ENCODE peak calls at places on chromosome 15, in seven cellular contexts. X is K562, T is sigmoid colon, N is transverse colon, Z is stomach, O is GM12878, R is H1. E is an unnamed sample.

GRCh38 chr15:94522125-94522524 is 290.8 kb downstream of the MCTP2 start:
- DNase-seq in N (no peak), O (no peak), T (no peak), Z (no peak), X (no peak), R (no peak), E (no peak)

GRCh38 chr15:50800715-50801114 is 35.2 kb upstream of the SPPL2A start:
- DNase-seq in T (no peak), X (no peak), R (no peak), N (no peak), Z (no peak), O (no peak), E (no peak)

GRCh38 chr15:86055688-86056087 is 24.0 kb upstream of the AGBL1 start:
- DNase-seq in Z (no peak), O (no peak), N (no peak), T (no peak), X (no peak), R (no peak), E (no peak)

GRCh38 chr15:22949074-22949547 is 31.1 kb downstream of the CYFIP1 start:
- DNase-seq in T (peak), X (peak), Z (no peak), R (peak), O (no peak), N (peak), E (peak)

GRCh38 chr15:33910741-33911140 is 57.6 kb upstream of the CHRM5 start:
- DNase-seq in O (no peak), R (no peak), Z (no peak), T (no peak), N (no peak), X (no peak), E (no peak)

GRCh38 chr15:25508369-25509002 is 69.7 kb upstream of the UBE3A start:
- DNase-seq in O (no peak), T (no peak), X (peak), R (no peak), Z (no peak), N (no peak), E (no peak)

GRCh38 chr15:91795281-91795680 is 58.2 kb upstream of the SLCO3A1 start:
- DNase-seq in O (no peak), N (no peak), Z (no peak), R (no peak), X (no peak), T (no peak), E (no peak)

GRCh38 chr15:35120173-35120572 is 35.1 kb upstream of the NANOGP8 start:
- DNase-seq in O (no peak), R (no peak), X (no peak), N (no peak), T (no peak), Z (no peak), E (no peak)

GRCh38 chr15:80584561-80584964 is 110.5 kb upstream of the ABHD17C start:
- DNase-seq in R (no peak), Z (peak), O (no peak), N (no peak), X (no peak), T (no peak), E (no peak)

GRCh38 chr15:40796041-40796440 is 10.8 kb upstream of the ZFYVE19 start:
- DNase-seq in Z (no peak), X (no peak), R (no peak), O (no peak), T (no peak), N (no peak), E (no peak)

GRCh38 chr15:59160880-59161593 is 45.6 kb upstream of the LDHAL6B start:
- DNase-seq in R (no peak), X (peak), T (no peak), O (no peak), N (no peak), Z (no peak), E (no peak)

GRCh38 chr15:31391687-31392671 is 65.3 kb downstream of the KLF13 start:
- DNase-seq in R (no peak), N (peak), T (peak), O (no peak), Z (peak), X (peak), E (peak)

GRCh38 chr15:65069179-65069578 is 1.4 kb upstream of the RASL12 start:
- DNase-seq in O (no peak), X (no peak), T (peak), N (peak), Z (no peak), R (no peak), E (no peak)

GRCh38 chr15:78211189-78211921 is 23.0 kb downstream of the ACSBG1 start:
- DNase-seq in Z (peak), T (no peak), N (no peak), O (no peak), R (no peak), X (no peak), E (peak)

GRCh38 chr15:66017009-66017408 is 147.7 kb downstream of the RAB11A start:
- DNase-seq in R (no peak), X (no peak), Z (no peak), T (no peak), O (no peak), N (no peak), E (no peak)

GRCh38 chr15:39199076-39199475 is 381.8 kb upstream of the THBS1 start:
- DNase-seq in T (peak), O (no peak), N (peak), R (no peak), Z (no peak), X (no peak), E (no peak)

GRCh38 chr15:33200444-33200843 is 5.9 kb upstream of the FMN1 start:
- DNase-seq in R (no peak), T (no peak), Z (no peak), O (no peak), X (no peak), N (no peak), E (no peak)

GRCh38 chr15:67865766-67866165 is 25.9 kb upstream of the RNU6-1 start:
- DNase-seq in T (no peak), O (no peak), N (no peak), R (no peak), Z (no peak), X (no peak), E (no peak)

GRCh38 chr15:67861983-67862382 is 22.1 kb upstream of the RNU6-1 start:
- DNase-seq in Z (no peak), O (no peak), X (no peak), N (no peak), R (no peak), T (no peak), E (no peak)

GRCh38 chr15:67862771-67863441 is 23.1 kb upstream of the RNU6-1 start:
- DNase-seq in N (no peak), O (peak), R (no peak), T (no peak), X (no peak), Z (no peak), E (no peak)

GRCh38 chr15:67865331-67865730 is 25.5 kb upstream of the RNU6-1 start:
- DNase-seq in R (no peak), N (no peak), X (no peak), O (no peak), T (no peak), Z (no peak), E (no peak)

GRCh38 chr15:67863442-67863987 is 23.7 kb upstream of the RNU6-1 start:
- DNase-seq in Z (peak), X (peak), N (peak), T (peak), R (no peak), O (peak), E (peak)
- TF ChIP-seq POLR2A in Z (no peak), X (no peak), N (no peak), T (no peak), R (no peak), O (no peak), E (no peak)

GRCh38 chr15:69468241-69469121 is 15.9 kb downstream of the RPLP1 start:
- DNase-seq in R (no peak), N (peak), T (no peak), X (peak), Z (peak), O (no peak), E (peak)
- TF ChIP-seq POLR2AphosphoS5 in R (no peak), N (no peak), T (no peak), X (no peak), Z (no peak), O (no peak), E (no peak)

GRCh38 chr15:79400650-79401049 is 31.5 kb upstream of the MINAR1 start:
- DNase-seq in T (no peak), R (no peak), O (no peak), N (no peak), X (no peak), Z (no peak), E (no peak)
- TF ChIP-seq EP300 in T (no peak), R (no peak), O (no peak), N (no peak), X (no peak), Z (no peak), E (no peak)

DNA sequence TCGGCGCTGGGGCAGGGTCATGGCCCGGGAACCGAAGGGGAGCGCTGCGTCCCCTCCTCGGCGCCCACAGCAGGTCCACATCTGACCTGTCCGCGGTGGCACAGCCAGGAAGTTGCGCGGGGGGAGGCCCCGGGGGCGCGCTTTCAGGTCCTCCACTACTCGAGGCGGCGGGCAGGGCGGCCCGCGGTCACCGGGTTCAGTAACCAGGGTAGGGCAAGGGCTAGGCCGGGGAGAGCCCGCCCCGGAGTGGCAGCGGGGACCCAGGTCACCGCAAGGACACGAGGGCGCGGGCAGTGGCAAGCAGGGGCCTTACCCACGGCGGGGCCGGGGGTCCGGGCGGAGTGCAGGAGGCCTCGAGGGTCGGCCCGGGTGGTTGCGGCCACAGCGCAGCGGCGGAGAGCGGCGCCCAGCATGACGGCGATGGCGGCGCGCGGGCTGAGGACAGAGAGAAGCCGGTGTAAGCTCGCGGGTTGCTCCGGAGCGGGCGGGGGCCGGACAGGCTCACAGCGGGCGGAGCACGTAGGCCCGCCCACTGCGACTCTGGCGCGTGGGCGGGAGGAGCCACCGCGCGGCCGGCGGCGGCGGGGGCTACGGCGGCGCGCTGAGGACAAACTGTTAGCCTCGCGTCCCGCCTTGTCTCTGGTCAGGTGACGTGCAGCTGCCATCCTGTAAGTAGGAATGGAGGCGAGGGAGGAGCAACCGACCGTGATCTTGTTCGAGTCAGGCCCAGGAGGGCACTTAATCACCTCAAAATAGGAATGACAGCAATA is at the start of gene COX5A:
- DNase-seq in N (peak), X (peak), R (peak), T (peak), O (peak), Z (peak), E (peak)
- TF ChIP-seq POLR2A in N (peak), X (peak), R (peak), T (no peak), O (peak), Z (no peak), E (peak)

GRCh38 chr15:93072440-93073394 is 16.3 kb downstream of the RGMA start:
- DNase-seq in X (peak), T (peak), N (peak), Z (peak), R (no peak), O (no peak), E (no peak)
- TF ChIP-seq POLR2AphosphoS5 in X (no peak), T (peak), N (peak), Z (peak), R (peak), O (no peak), E (no peak)